ENCODE peak calls at places on chromosomes 3 and 15, in six cellular contexts. S is progenitor cell of endocrine pancreas, K is keratinocyte, F is NCI-H345, R is bronchial epithelial cell, X is SK-N-DZ. V is an unnamed sample.

GRCh38 chr15:64437982-64438381 is 22.4 kb upstream of the ZNF609 start:
- DNase-seq in S (no peak), K (no peak), F (no peak), R (no peak), X (no peak), V (no peak)

GRCh38 chr3:187295635-187296034 is 4.1 kb upstream of the MASP1 start:
- DNase-seq in S (no peak), K (no peak), F (no peak), R (no peak), X (no peak), V (no peak)

GRCh38 chr3:184619348-184619747 is 57.8 kb downstream of the EPHB3 start:
- DNase-seq in S (no peak), K (no peak), F (no peak), R (no peak), X (no peak), V (no peak)

GRCh38 chr15:62503451-62503850 is 338.4 kb upstream of the C2CD4B start:
- DNase-seq in S (no peak), K (no peak), F (no peak), R (no peak), X (no peak), V (no peak)

GRCh38 chr3:45603226-45603625 is 8.7 kb downstream of the LIMD1 start:
- DNase-seq in S (no peak), K (no peak), F (no peak), R (no peak), X (no peak), V (no peak)

GRCh38 chr15:76674883-76675282 is 230.3 kb downstream of the SCAPER start:
- DNase-seq in S (no peak), K (no peak), F (no peak), R (peak), X (no peak), V (no peak)

GRCh38 chr3:42838571-42838970 is 29.3 kb downstream of the ACKR2 start:
- DNase-seq in S (no peak), K (no peak), F (no peak), R (no peak), X (no peak), V (no peak)

GRCh38 chr15:64780600-64781156 is 5.3 kb upstream of the RBPMS2 start:
- DNase-seq in S (no peak), K (no peak), F (no peak), R (no peak), X (no peak), V (no peak)

GRCh38 chr15:91291673-91292072 is 191.6 kb downstream of the SV2B start:
- DNase-seq in S (no peak), K (no peak), F (no peak), R (peak), X (peak), V (no peak)

GRCh38 chr15:64622410-64623260 is 152.8 kb downstream of the RBPMS2 start:
- DNase-seq in S (no peak), K (no peak), F (no peak), R (no peak), X (no peak), V (no peak)

GRCh38 chr3:160343132-160343531 is 55.9 kb downstream of the IFT80 start:
- DNase-seq in S (no peak), K (no peak), F (no peak), R (peak), X (peak), V (no peak)

GRCh38 chr3:1195922-1196321 is 103.1 kb downstream of the CNTN6 start:
- DNase-seq in S (no peak), K (no peak), F (no peak), R (peak), X (no peak), V (no peak)

GRCh38 chr15:32649336-32649735 is 7.8 kb downstream of the SCG5 start:
- DNase-seq in S (no peak), K (no peak), F (no peak), R (peak), X (no peak), V (no peak)

GRCh38 chr3:114622001-114622400 is 328.2 kb downstream of the TIGIT start:
- DNase-seq in S (no peak), K (no peak), F (no peak), R (no peak), X (no peak), V (no peak)

GRCh38 chr3:77247817-77248216 is 207.9 kb downstream of the ROBO2 start:
- DNase-seq in S (no peak), K (no peak), F (no peak), R (no peak), X (no peak), V (no peak)

GRCh38 chr3:14301558-14301957 is 100.8 kb upstream of the SLC6A6 start:
- DNase-seq in S (no peak), K (no peak), F (no peak), R (peak), X (no peak), V (no peak)

GRCh38 chr15:87916208-87916607 is 340.3 kb downstream of the NTRK3 start:
- DNase-seq in S (no peak), K (no peak), F (no peak), R (no peak), X (no peak), V (no peak)

GRCh38 chr3:6354653-6355052 is 506.3 kb upstream of the GRM7 start:
- DNase-seq in S (no peak), K (no peak), F (no peak), R (no peak), X (peak), V (no peak)

GRCh38 chr15:89645680-89646079 is 9.6 kb downstream of the KIF7 start:
- DNase-seq in S (no peak), K (no peak), F (no peak), R (no peak), X (no peak), V (no peak)

GRCh38 chr3:18988619-18989229 is 159.6 kb upstream of the KCNH8 start:
- DNase-seq in S (no peak), K (no peak), F (peak), R (peak), X (peak), V (peak)

GRCh38 chr15:89211678-89212170 is 9.7 kb downstream of the RLBP1 start:
- DNase-seq in S (no peak), K (no peak), F (no peak), R (no peak), X (no peak), V (no peak)

GRCh38 chr3:36923523-36923943 is 21.3 kb downstream of the TRANK1 start:
- DNase-seq in S (no peak), K (no peak), F (no peak), R (no peak), X (no peak), V (no peak)

GRCh38 chr3:38575279-38575843 is 74.1 kb downstream of the SCN5A start:
- DNase-seq in S (no peak), K (no peak), F (no peak), R (no peak), X (no peak), V (no peak)

GRCh38 chr3:30408105-30408557 is 198.3 kb upstream of the TGFBR2 start:
- DNase-seq in S (no peak), K (no peak), F (no peak), R (peak), X (peak), V (no peak)

GRCh38 chr3:163785693-163786092 is 1292.6 kb downstream of the SI start:
- DNase-seq in S (no peak), K (no peak), F (no peak), R (no peak), X (peak), V (peak)

GRCh38 chr3:134315286-134316106 is 58.8 kb downstream of the AMOTL2 start:
- DNase-seq in S (no peak), K (no peak), F (no peak), R (no peak), X (no peak), V (no peak)

GRCh38 chr3:108605491-108605890 is 16.0 kb downstream of the DZIP3 start:
- DNase-seq in S (no peak), K (no peak), F (no peak), R (no peak), X (no peak), V (no peak)

GRCh38 chr3:104347281-104347680 is 1019.4 kb upstream of the ALCAM start:
- DNase-seq in S (no peak), K (no peak), F (no peak), R (no peak), X (no peak), V (no peak)

GRCh38 chr3:47836986-47837385 is 34.0 kb downstream of the DHX30 start:
- DNase-seq in S (no peak), K (no peak), F (no peak), R (no peak), X (no peak), V (no peak)

GRCh38 chr3:139235192-139235591 is 108.6 kb upstream of the MRPS22 start:
- DNase-seq in S (no peak), K (no peak), F (no peak), R (peak), X (no peak), V (no peak)

GRCh38 chr3:43497905-43498365 is 123.9 kb downstream of the ANO10 start:
- DNase-seq in S (no peak), K (no peak), F (no peak), R (peak), X (no peak), V (no peak)

GRCh38 chr3:135739755-135740154 is 225.8 kb upstream of the PPP2R3A start:
- DNase-seq in S (no peak), K (no peak), F (no peak), R (no peak), X (peak), V (no peak)

GRCh38 chr15:77096541-77096940 is 25.6 kb upstream of the TSPAN3 start:
- DNase-seq in S (no peak), K (no peak), F (no peak), R (no peak), X (no peak), V (no peak)

GRCh38 chr3:58236527-58237237 is 910 bp upstream of the ABHD6 start:
- DNase-seq in S (no peak), K (no peak), F (no peak), R (no peak), X (peak), V (no peak)

GRCh38 chr3:127491323-127491722 is 99.2 kb downstream of the TPRA1 start:
- DNase-seq in S (no peak), K (no peak), F (no peak), R (no peak), X (no peak), V (no peak)

GRCh38 chr3:22471557-22471956 is 720.5 kb upstream of the ZNF385D start:
- DNase-seq in S (no peak), K (no peak), F (no peak), R (no peak), X (no peak), V (no peak)

GRCh38 chr15:25250906-25251622 is 187.8 kb downstream of the UBE3A start:
- DNase-seq in S (no peak), K (no peak), F (no peak), R (no peak), X (no peak), V (no peak)

GRCh38 chr3:58575986-58576652 is 1.1 kb downstream of the FAM107A start:
- DNase-seq in S (no peak), K (no peak), F (no peak), R (no peak), X (no peak), V (no peak)